ENCODE peak calls at places on chromosomes 11 and 22, in eight cellular contexts. One of them, this sample, is unnamed.

GRCh38 chr22:47784367-47784983 is 1022.0 kb downstream of the TBC1D22A start:
- DNase-seq in stimulated activated CD4-positive, alpha-beta T cell treated with anti-CD3 and anti-CD28 coated beads, Interleukin-12 subunit alpha, Interleukin-12 subunit beta, amount 100 ng/mL, for 48 hours: no peak
- DNase-seq in brain microvascular endothelial cell: no peak
- DNase-seq in activated CD4-positive, alpha-beta T cell treated with anti-CD3 and anti-CD28 coated beads, Interleukin-2, amount 50 U/mL, for 1 hour: no peak
- DNase-seq in retina: no peak
- DNase-seq in naive thymus-derived CD4-positive, alpha-beta T cell: no peak
- DNase-seq in right cardiac atrium: no peak
- DNase-seq in activated T-cell treated with anti-CD3 and anti-CD28 coated beads for 48 hours: no peak
- DNase-seq in this sample: no peak

GRCh38 chr11:47914743-47915142 is 65.6 kb upstream of the PTPRJ start:
- DNase-seq in stimulated activated CD4-positive, alpha-beta T cell treated with anti-CD3 and anti-CD28 coated beads, Interleukin-12 subunit alpha, Interleukin-12 subunit beta, amount 100 ng/mL, for 48 hours: no peak
- DNase-seq in brain microvascular endothelial cell: no peak
- DNase-seq in activated CD4-positive, alpha-beta T cell treated with anti-CD3 and anti-CD28 coated beads, Interleukin-2, amount 50 U/mL, for 1 hour: no peak
- DNase-seq in retina: no peak
- DNase-seq in naive thymus-derived CD4-positive, alpha-beta T cell: no peak
- DNase-seq in right cardiac atrium: no peak
- DNase-seq in activated T-cell treated with anti-CD3 and anti-CD28 coated beads for 48 hours: no peak
- DNase-seq in this sample: no peak

GRCh38 chr22:36761553-36762240 is 14.2 kb downstream of the IFT27 start:
- DNase-seq in stimulated activated CD4-positive, alpha-beta T cell treated with anti-CD3 and anti-CD28 coated beads, Interleukin-12 subunit alpha, Interleukin-12 subunit beta, amount 100 ng/mL, for 48 hours: no peak
- DNase-seq in brain microvascular endothelial cell: no peak
- DNase-seq in activated CD4-positive, alpha-beta T cell treated with anti-CD3 and anti-CD28 coated beads, Interleukin-2, amount 50 U/mL, for 1 hour: no peak
- DNase-seq in retina: no peak
- DNase-seq in naive thymus-derived CD4-positive, alpha-beta T cell: no peak
- DNase-seq in right cardiac atrium: no peak
- DNase-seq in activated T-cell treated with anti-CD3 and anti-CD28 coated beads for 48 hours: no peak
- DNase-seq in this sample: no peak

GRCh38 chr22:20435436-20436308 is 2.0 kb downstream of the SCARF2 start:
- DNase-seq in stimulated activated CD4-positive, alpha-beta T cell treated with anti-CD3 and anti-CD28 coated beads, Interleukin-12 subunit alpha, Interleukin-12 subunit beta, amount 100 ng/mL, for 48 hours: no peak
- DNase-seq in brain microvascular endothelial cell: no peak
- DNase-seq in activated CD4-positive, alpha-beta T cell treated with anti-CD3 and anti-CD28 coated beads, Interleukin-2, amount 50 U/mL, for 1 hour: no peak
- DNase-seq in retina: no peak
- DNase-seq in naive thymus-derived CD4-positive, alpha-beta T cell: no peak
- DNase-seq in right cardiac atrium: no peak
- DNase-seq in activated T-cell treated with anti-CD3 and anti-CD28 coated beads for 48 hours: no peak
- DNase-seq in this sample: no peak

GRCh38 chr22:19843107-19843856 is 11.4 kb downstream of the GNB1L start:
- DNase-seq in stimulated activated CD4-positive, alpha-beta T cell treated with anti-CD3 and anti-CD28 coated beads, Interleukin-12 subunit alpha, Interleukin-12 subunit beta, amount 100 ng/mL, for 48 hours: no peak
- DNase-seq in brain microvascular endothelial cell: no peak
- DNase-seq in activated CD4-positive, alpha-beta T cell treated with anti-CD3 and anti-CD28 coated beads, Interleukin-2, amount 50 U/mL, for 1 hour: no peak
- DNase-seq in retina: peak
- DNase-seq in naive thymus-derived CD4-positive, alpha-beta T cell: no peak
- DNase-seq in right cardiac atrium: peak
- DNase-seq in activated T-cell treated with anti-CD3 and anti-CD28 coated beads for 48 hours: no peak
- DNase-seq in this sample: no peak

GRCh38 chr11:121649798-121650197 is 197.0 kb upstream of the SORL1-AS1 start:
- DNase-seq in stimulated activated CD4-positive, alpha-beta T cell treated with anti-CD3 and anti-CD28 coated beads, Interleukin-12 subunit alpha, Interleukin-12 subunit beta, amount 100 ng/mL, for 48 hours: no peak
- DNase-seq in brain microvascular endothelial cell: no peak
- DNase-seq in activated CD4-positive, alpha-beta T cell treated with anti-CD3 and anti-CD28 coated beads, Interleukin-2, amount 50 U/mL, for 1 hour: no peak
- DNase-seq in retina: no peak
- DNase-seq in naive thymus-derived CD4-positive, alpha-beta T cell: no peak
- DNase-seq in right cardiac atrium: no peak
- DNase-seq in activated T-cell treated with anti-CD3 and anti-CD28 coated beads for 48 hours: no peak
- DNase-seq in this sample: no peak

GRCh38 chr11:34823197-34823596 is 93.0 kb downstream of the APIP start:
- DNase-seq in stimulated activated CD4-positive, alpha-beta T cell treated with anti-CD3 and anti-CD28 coated beads, Interleukin-12 subunit alpha, Interleukin-12 subunit beta, amount 100 ng/mL, for 48 hours: no peak
- DNase-seq in brain microvascular endothelial cell: no peak
- DNase-seq in activated CD4-positive, alpha-beta T cell treated with anti-CD3 and anti-CD28 coated beads, Interleukin-2, amount 50 U/mL, for 1 hour: no peak
- DNase-seq in retina: no peak
- DNase-seq in naive thymus-derived CD4-positive, alpha-beta T cell: no peak
- DNase-seq in right cardiac atrium: no peak
- DNase-seq in activated T-cell treated with anti-CD3 and anti-CD28 coated beads for 48 hours: no peak
- DNase-seq in this sample: no peak

GRCh38 chr11:116826751-116827431 is 2.8 kb upstream of the APOC3 start:
- DNase-seq in stimulated activated CD4-positive, alpha-beta T cell treated with anti-CD3 and anti-CD28 coated beads, Interleukin-12 subunit alpha, Interleukin-12 subunit beta, amount 100 ng/mL, for 48 hours: no peak
- DNase-seq in brain microvascular endothelial cell: no peak
- DNase-seq in activated CD4-positive, alpha-beta T cell treated with anti-CD3 and anti-CD28 coated beads, Interleukin-2, amount 50 U/mL, for 1 hour: no peak
- DNase-seq in retina: no peak
- DNase-seq in naive thymus-derived CD4-positive, alpha-beta T cell: no peak
- DNase-seq in right cardiac atrium: no peak
- DNase-seq in activated T-cell treated with anti-CD3 and anti-CD28 coated beads for 48 hours: no peak
- DNase-seq in this sample: no peak

GRCh38 chr11:119886667-119887230 is 157.7 kb upstream of the NECTIN1 start:
- DNase-seq in stimulated activated CD4-positive, alpha-beta T cell treated with anti-CD3 and anti-CD28 coated beads, Interleukin-12 subunit alpha, Interleukin-12 subunit beta, amount 100 ng/mL, for 48 hours: no peak
- DNase-seq in brain microvascular endothelial cell: no peak
- DNase-seq in activated CD4-positive, alpha-beta T cell treated with anti-CD3 and anti-CD28 coated beads, Interleukin-2, amount 50 U/mL, for 1 hour: no peak
- DNase-seq in retina: peak
- DNase-seq in naive thymus-derived CD4-positive, alpha-beta T cell: no peak
- DNase-seq in right cardiac atrium: no peak
- DNase-seq in activated T-cell treated with anti-CD3 and anti-CD28 coated beads for 48 hours: no peak
- DNase-seq in this sample: no peak

GRCh38 chr11:2390871-2391662 is 9.5 kb upstream of the TSSC4 start:
- DNase-seq in stimulated activated CD4-positive, alpha-beta T cell treated with anti-CD3 and anti-CD28 coated beads, Interleukin-12 subunit alpha, Interleukin-12 subunit beta, amount 100 ng/mL, for 48 hours: no peak
- DNase-seq in brain microvascular endothelial cell: peak
- DNase-seq in activated CD4-positive, alpha-beta T cell treated with anti-CD3 and anti-CD28 coated beads, Interleukin-2, amount 50 U/mL, for 1 hour: no peak
- DNase-seq in retina: no peak
- DNase-seq in naive thymus-derived CD4-positive, alpha-beta T cell: no peak
- DNase-seq in right cardiac atrium: peak
- DNase-seq in activated T-cell treated with anti-CD3 and anti-CD28 coated beads for 48 hours: no peak
- DNase-seq in this sample: no peak

GRCh38 chr11:8728566-8728965 is 46.0 kb downstream of the RPL27A start:
- DNase-seq in stimulated activated CD4-positive, alpha-beta T cell treated with anti-CD3 and anti-CD28 coated beads, Interleukin-12 subunit alpha, Interleukin-12 subunit beta, amount 100 ng/mL, for 48 hours: no peak
- DNase-seq in brain microvascular endothelial cell: peak
- DNase-seq in activated CD4-positive, alpha-beta T cell treated with anti-CD3 and anti-CD28 coated beads, Interleukin-2, amount 50 U/mL, for 1 hour: no peak
- DNase-seq in retina: peak
- DNase-seq in naive thymus-derived CD4-positive, alpha-beta T cell: no peak
- DNase-seq in right cardiac atrium: no peak
- DNase-seq in activated T-cell treated with anti-CD3 and anti-CD28 coated beads for 48 hours: no peak
- DNase-seq in this sample: no peak

GRCh38 chr22:35065796-35066218 is at the start of gene ISX:
- DNase-seq in stimulated activated CD4-positive, alpha-beta T cell treated with anti-CD3 and anti-CD28 coated beads, Interleukin-12 subunit alpha, Interleukin-12 subunit beta, amount 100 ng/mL, for 48 hours: no peak
- DNase-seq in brain microvascular endothelial cell: no peak
- DNase-seq in activated CD4-positive, alpha-beta T cell treated with anti-CD3 and anti-CD28 coated beads, Interleukin-2, amount 50 U/mL, for 1 hour: no peak
- DNase-seq in retina: no peak
- DNase-seq in naive thymus-derived CD4-positive, alpha-beta T cell: no peak
- DNase-seq in right cardiac atrium: no peak
- DNase-seq in activated T-cell treated with anti-CD3 and anti-CD28 coated beads for 48 hours: no peak
- DNase-seq in this sample: no peak

GRCh38 chr11:93444671-93445073 is 98.5 kb downstream of the SMCO4 start:
- DNase-seq in stimulated activated CD4-positive, alpha-beta T cell treated with anti-CD3 and anti-CD28 coated beads, Interleukin-12 subunit alpha, Interleukin-12 subunit beta, amount 100 ng/mL, for 48 hours: peak
- DNase-seq in brain microvascular endothelial cell: peak
- DNase-seq in activated CD4-positive, alpha-beta T cell treated with anti-CD3 and anti-CD28 coated beads, Interleukin-2, amount 50 U/mL, for 1 hour: peak
- DNase-seq in retina: peak
- DNase-seq in naive thymus-derived CD4-positive, alpha-beta T cell: no peak
- DNase-seq in right cardiac atrium: no peak
- DNase-seq in activated T-cell treated with anti-CD3 and anti-CD28 coated beads for 48 hours: peak
- DNase-seq in this sample: no peak

GRCh38 chr11:71188886-71189767 is 63.2 kb downstream of the SHANK2 start:
- DNase-seq in stimulated activated CD4-positive, alpha-beta T cell treated with anti-CD3 and anti-CD28 coated beads, Interleukin-12 subunit alpha, Interleukin-12 subunit beta, amount 100 ng/mL, for 48 hours: no peak
- DNase-seq in brain microvascular endothelial cell: no peak
- DNase-seq in activated CD4-positive, alpha-beta T cell treated with anti-CD3 and anti-CD28 coated beads, Interleukin-2, amount 50 U/mL, for 1 hour: no peak
- DNase-seq in retina: no peak
- DNase-seq in naive thymus-derived CD4-positive, alpha-beta T cell: no peak
- DNase-seq in right cardiac atrium: no peak
- DNase-seq in activated T-cell treated with anti-CD3 and anti-CD28 coated beads for 48 hours: no peak
- DNase-seq in this sample: no peak

GRCh38 chr11:84947070-84947469 is 680.1 kb downstream of the DLG2 start:
- DNase-seq in stimulated activated CD4-positive, alpha-beta T cell treated with anti-CD3 and anti-CD28 coated beads, Interleukin-12 subunit alpha, Interleukin-12 subunit beta, amount 100 ng/mL, for 48 hours: no peak
- DNase-seq in brain microvascular endothelial cell: no peak
- DNase-seq in activated CD4-positive, alpha-beta T cell treated with anti-CD3 and anti-CD28 coated beads, Interleukin-2, amount 50 U/mL, for 1 hour: no peak
- DNase-seq in retina: no peak
- DNase-seq in naive thymus-derived CD4-positive, alpha-beta T cell: no peak
- DNase-seq in right cardiac atrium: no peak
- DNase-seq in activated T-cell treated with anti-CD3 and anti-CD28 coated beads for 48 hours: no peak
- DNase-seq in this sample: no peak

GRCh38 chr11:59249535-59249934 is 36.8 kb upstream of the MPEG1 start:
- DNase-seq in stimulated activated CD4-positive, alpha-beta T cell treated with anti-CD3 and anti-CD28 coated beads, Interleukin-12 subunit alpha, Interleukin-12 subunit beta, amount 100 ng/mL, for 48 hours: no peak
- DNase-seq in brain microvascular endothelial cell: no peak
- DNase-seq in activated CD4-positive, alpha-beta T cell treated with anti-CD3 and anti-CD28 coated beads, Interleukin-2, amount 50 U/mL, for 1 hour: no peak
- DNase-seq in retina: no peak
- DNase-seq in naive thymus-derived CD4-positive, alpha-beta T cell: no peak
- DNase-seq in right cardiac atrium: no peak
- DNase-seq in activated T-cell treated with anti-CD3 and anti-CD28 coated beads for 48 hours: no peak
- DNase-seq in this sample: no peak

GRCh38 chr22:26811717-26811992 is 154.3 kb downstream of the MIAT start:
- DNase-seq in stimulated activated CD4-positive, alpha-beta T cell treated with anti-CD3 and anti-CD28 coated beads, Interleukin-12 subunit alpha, Interleukin-12 subunit beta, amount 100 ng/mL, for 48 hours: no peak
- DNase-seq in brain microvascular endothelial cell: no peak
- DNase-seq in activated CD4-positive, alpha-beta T cell treated with anti-CD3 and anti-CD28 coated beads, Interleukin-2, amount 50 U/mL, for 1 hour: no peak
- DNase-seq in retina: no peak
- DNase-seq in naive thymus-derived CD4-positive, alpha-beta T cell: no peak
- DNase-seq in right cardiac atrium: no peak
- DNase-seq in activated T-cell treated with anti-CD3 and anti-CD28 coated beads for 48 hours: no peak
- DNase-seq in this sample: no peak

GRCh38 chr11:68298659-68299516 is 13.5 kb upstream of the LRP5 start:
- DNase-seq in stimulated activated CD4-positive, alpha-beta T cell treated with anti-CD3 and anti-CD28 coated beads, Interleukin-12 subunit alpha, Interleukin-12 subunit beta, amount 100 ng/mL, for 48 hours: no peak
- DNase-seq in brain microvascular endothelial cell: no peak
- DNase-seq in activated CD4-positive, alpha-beta T cell treated with anti-CD3 and anti-CD28 coated beads, Interleukin-2, amount 50 U/mL, for 1 hour: no peak
- DNase-seq in retina: no peak
- DNase-seq in naive thymus-derived CD4-positive, alpha-beta T cell: no peak
- DNase-seq in right cardiac atrium: no peak
- DNase-seq in activated T-cell treated with anti-CD3 and anti-CD28 coated beads for 48 hours: no peak
- DNase-seq in this sample: no peak

GRCh38 chr11:116173506-116173905 is 599.3 kb downstream of the BUD13 start:
- DNase-seq in stimulated activated CD4-positive, alpha-beta T cell treated with anti-CD3 and anti-CD28 coated beads, Interleukin-12 subunit alpha, Interleukin-12 subunit beta, amount 100 ng/mL, for 48 hours: no peak
- DNase-seq in brain microvascular endothelial cell: no peak
- DNase-seq in activated CD4-positive, alpha-beta T cell treated with anti-CD3 and anti-CD28 coated beads, Interleukin-2, amount 50 U/mL, for 1 hour: no peak
- DNase-seq in retina: no peak
- DNase-seq in naive thymus-derived CD4-positive, alpha-beta T cell: no peak
- DNase-seq in right cardiac atrium: no peak
- DNase-seq in activated T-cell treated with anti-CD3 and anti-CD28 coated beads for 48 hours: no peak
- DNase-seq in this sample: no peak

GRCh38 chr11:8309311-8309710 is 45.6 kb upstream of the LMO1 start:
- DNase-seq in stimulated activated CD4-positive, alpha-beta T cell treated with anti-CD3 and anti-CD28 coated beads, Interleukin-12 subunit alpha, Interleukin-12 subunit beta, amount 100 ng/mL, for 48 hours: no peak
- DNase-seq in brain microvascular endothelial cell: no peak
- DNase-seq in activated CD4-positive, alpha-beta T cell treated with anti-CD3 and anti-CD28 coated beads, Interleukin-2, amount 50 U/mL, for 1 hour: no peak
- DNase-seq in retina: no peak
- DNase-seq in naive thymus-derived CD4-positive, alpha-beta T cell: no peak
- DNase-seq in right cardiac atrium: no peak
- DNase-seq in activated T-cell treated with anti-CD3 and anti-CD28 coated beads for 48 hours: no peak
- DNase-seq in this sample: no peak

GRCh38 chr11:46736615-46737014 is 17.6 kb downstream of the F2 start:
- DNase-seq in stimulated activated CD4-positive, alpha-beta T cell treated with anti-CD3 and anti-CD28 coated beads, Interleukin-12 subunit alpha, Interleukin-12 subunit beta, amount 100 ng/mL, for 48 hours: no peak
- DNase-seq in brain microvascular endothelial cell: no peak
- DNase-seq in activated CD4-positive, alpha-beta T cell treated with anti-CD3 and anti-CD28 coated beads, Interleukin-2, amount 50 U/mL, for 1 hour: no peak
- DNase-seq in retina: no peak
- DNase-seq in naive thymus-derived CD4-positive, alpha-beta T cell: no peak
- DNase-seq in right cardiac atrium: no peak
- DNase-seq in activated T-cell treated with anti-CD3 and anti-CD28 coated beads for 48 hours: no peak
- DNase-seq in this sample: no peak

GRCh38 chr11:111671383-111671782 is 69.1 kb downstream of the SIK2 start:
- DNase-seq in stimulated activated CD4-positive, alpha-beta T cell treated with anti-CD3 and anti-CD28 coated beads, Interleukin-12 subunit alpha, Interleukin-12 subunit beta, amount 100 ng/mL, for 48 hours: no peak
- DNase-seq in brain microvascular endothelial cell: no peak
- DNase-seq in activated CD4-positive, alpha-beta T cell treated with anti-CD3 and anti-CD28 coated beads, Interleukin-2, amount 50 U/mL, for 1 hour: no peak
- DNase-seq in retina: no peak
- DNase-seq in naive thymus-derived CD4-positive, alpha-beta T cell: no peak
- DNase-seq in right cardiac atrium: no peak
- DNase-seq in activated T-cell treated with anti-CD3 and anti-CD28 coated beads for 48 hours: no peak
- DNase-seq in this sample: no peak

GRCh38 chr11:121449626-121450025 is 2.5 kb upstream of the SORL1 start:
- DNase-seq in stimulated activated CD4-positive, alpha-beta T cell treated with anti-CD3 and anti-CD28 coated beads, Interleukin-12 subunit alpha, Interleukin-12 subunit beta, amount 100 ng/mL, for 48 hours: no peak
- DNase-seq in brain microvascular endothelial cell: no peak
- DNase-seq in activated CD4-positive, alpha-beta T cell treated with anti-CD3 and anti-CD28 coated beads, Interleukin-2, amount 50 U/mL, for 1 hour: no peak
- DNase-seq in retina: no peak
- DNase-seq in naive thymus-derived CD4-positive, alpha-beta T cell: no peak
- DNase-seq in right cardiac atrium: no peak
- DNase-seq in activated T-cell treated with anti-CD3 and anti-CD28 coated beads for 48 hours: no peak
- DNase-seq in this sample: no peak

This sample was measured in GM19239.